ENCODE peak calls at places on chromosomes 2 and 18, in nine cellular contexts. M, V, J, D, U, C, T, L and B are unnamed samples.

GRCh38 chr2:234514099-234514498 is 17.2 kb upstream of the ARL4C start:
- DNase-seq in M (no peak), V (no peak), J (no peak), D (no peak), U (no peak), C (no peak), T (no peak), L (no peak), B (no peak)

GRCh38 chr2:197576631-197577030 is 60.8 kb downstream of the MOB4 start:
- DNase-seq in M (peak), V (no peak), J (no peak), D (peak), U (peak), C (no peak), T (no peak), L (peak), B (peak)

GRCh38 chr2:19733951-19734425 is 167.8 kb downstream of the TTC32 start:
- DNase-seq in M (peak), V (no peak), J (no peak), D (no peak), U (peak), C (no peak), T (no peak), L (peak), B (peak)

GRCh38 chr2:200382883-200383282 is 76.4 kb downstream of the SPATS2L start:
- DNase-seq in M (no peak), V (no peak), J (no peak), D (no peak), U (no peak), C (no peak), T (no peak), L (no peak), B (no peak)

GRCh38 chr2:197575987-197576386 is 60.1 kb downstream of the MOB4 start:
- DNase-seq in M (peak), V (no peak), J (no peak), D (peak), U (peak), C (no peak), T (no peak), L (peak), B (peak)

GRCh38 chr2:99636432-99637034 is 146.7 kb upstream of the REV1 start:
- DNase-seq in M (no peak), V (no peak), J (no peak), D (no peak), U (peak), C (no peak), T (no peak), L (peak), B (no peak)

GRCh38 chr18:73893879-73894278 is 253.8 kb downstream of the FBXO15 start:
- DNase-seq in M (no peak), V (no peak), J (no peak), D (no peak), U (no peak), C (no peak), T (no peak), L (peak), B (no peak)

GRCh38 chr2:121200419-121201315 is 84.3 kb downstream of the TFCP2L1 start:
- DNase-seq in M (no peak), V (no peak), J (no peak), D (no peak), U (peak), C (no peak), T (no peak), L (no peak), B (no peak)

GRCh38 chr2:85273732-85274731 is 53.8 kb downstream of the TGOLN2 start:
- DNase-seq in M (peak), V (no peak), J (no peak), D (peak), U (peak), C (peak), T (peak), L (peak), B (peak)

DNA sequence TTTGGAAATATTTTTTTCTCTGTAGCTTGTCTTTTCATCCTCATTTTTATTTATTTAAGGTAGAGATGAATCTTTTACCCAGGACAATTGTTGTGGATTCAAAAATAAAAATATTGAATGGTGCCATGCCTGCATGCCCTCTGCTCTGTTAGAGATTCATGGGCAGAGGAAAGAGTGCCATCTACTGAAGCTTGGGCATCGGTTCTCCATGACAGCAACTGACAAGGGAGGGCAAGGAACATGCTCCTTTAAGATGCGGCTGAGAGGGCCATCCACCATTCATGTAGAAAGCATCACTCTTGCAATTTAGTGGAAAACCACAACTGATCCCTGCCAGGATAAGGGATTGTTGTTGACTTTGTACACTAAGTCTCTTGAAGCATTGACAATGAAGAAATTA is 79.9 kb downstream of the PARD3B start:
- DNase-seq in M (no peak), V (no peak), J (no peak), D (peak), U (peak), C (no peak), T (no peak), L (peak), B (peak)
- TF ChIP-seq CTCF in M (peak), V (peak), J (no peak), D (no peak), U (no peak), C (no peak), T (no peak), L (peak), B (peak)

GRCh38 chr2:58545300-58546280 is 304.5 kb upstream of the FANCL start:
- DNase-seq in M (no peak), V (no peak), J (no peak), D (no peak), U (no peak), C (no peak), T (no peak), L (no peak), B (no peak)

GRCh38 chr2:58541511-58541910 is 300.4 kb upstream of the FANCL start:
- DNase-seq in M (no peak), V (no peak), J (no peak), D (no peak), U (no peak), C (no peak), T (no peak), L (no peak), B (no peak)

GRCh38 chr2:58535994-58536393 is 294.9 kb upstream of the FANCL start:
- DNase-seq in M (no peak), V (no peak), J (no peak), D (no peak), U (no peak), C (no peak), T (no peak), L (no peak), B (no peak)

GRCh38 chr2:58539973-58540372 is 298.8 kb upstream of the FANCL start:
- DNase-seq in M (no peak), V (no peak), J (no peak), D (peak), U (peak), C (no peak), T (no peak), L (peak), B (no peak)

DNA sequence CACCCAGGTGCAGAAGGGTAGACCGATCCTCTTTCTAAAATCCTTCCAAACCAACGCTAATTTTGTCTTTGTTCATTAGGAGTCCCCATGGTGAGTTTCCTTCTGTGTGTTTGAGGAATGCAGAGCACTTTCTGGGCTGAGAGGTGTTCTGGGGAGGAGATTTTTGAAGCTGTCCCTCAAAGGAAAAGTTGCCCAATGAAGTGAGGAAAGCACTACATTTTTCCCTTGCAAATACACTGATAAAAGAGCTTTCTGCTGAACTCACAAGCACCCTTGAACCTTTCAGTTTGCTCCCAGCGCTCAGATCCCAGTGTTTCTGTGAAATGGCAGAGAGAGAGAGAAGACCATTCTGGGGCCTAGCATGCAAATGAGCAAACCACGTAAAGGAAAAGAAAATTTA is 299.6 kb upstream of the FANCL start:
- DNase-seq in M (no peak), V (no peak), J (no peak), D (no peak), U (no peak), C (no peak), T (no peak), L (no peak), B (no peak)
- TF ChIP-seq CTCF in M (no peak), V (no peak), J (no peak), D (no peak), U (no peak), C (no peak), T (no peak), L (no peak), B (no peak)

GRCh38 chr2:25570161-25570840 is 103.1 kb downstream of the DTNB start:
- DNase-seq in M (peak), V (no peak), J (no peak), D (no peak), U (peak), C (no peak), T (no peak), L (peak), B (no peak)

GRCh38 chr2:25566094-25566493 is 107.3 kb downstream of the DTNB start:
- DNase-seq in M (no peak), V (no peak), J (no peak), D (no peak), U (no peak), C (no peak), T (no peak), L (no peak), B (no peak)

GRCh38 chr2:25572638-25573037 is 100.7 kb downstream of the DTNB start:
- DNase-seq in M (no peak), V (no peak), J (no peak), D (no peak), U (no peak), C (peak), T (no peak), L (peak), B (no peak)

GRCh38 chr2:25566694-25567093 is 106.7 kb downstream of the DTNB start:
- DNase-seq in M (peak), V (no peak), J (peak), D (no peak), U (peak), C (no peak), T (no peak), L (peak), B (no peak)

DNA sequence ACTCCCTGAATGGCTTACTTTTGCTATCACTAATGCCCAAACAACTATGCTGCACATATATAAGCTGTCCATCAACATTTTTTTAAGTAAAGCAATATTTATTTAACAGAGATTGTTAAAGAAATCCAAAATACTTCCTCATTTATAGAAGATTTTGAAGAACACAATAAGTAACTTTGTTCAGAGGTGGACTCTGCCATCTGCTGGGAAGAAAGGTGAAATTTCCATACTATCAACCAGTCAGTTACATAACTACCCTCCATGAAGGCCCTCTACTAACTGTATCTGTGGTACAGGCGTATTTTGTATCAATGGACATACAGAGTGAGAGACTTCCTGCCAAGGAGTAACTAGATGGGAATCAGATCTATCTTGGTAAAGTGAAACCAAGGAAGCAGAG is 106.0 kb downstream of the DTNB start:
- DNase-seq in M (peak), V (no peak), J (peak), D (peak), U (peak), C (no peak), T (peak), L (peak), B (peak)
- TF ChIP-seq CTCF in M (peak), V (peak), J (no peak), D (peak), U (peak), C (peak), T (peak), L (peak), B (peak)

GRCh38 chr18:5106730-5107129 is 90.3 kb downstream of the AKAIN1 start:
- DNase-seq in M (no peak), V (no peak), J (no peak), D (peak), U (no peak), C (no peak), T (no peak), L (no peak), B (no peak)
- TF ChIP-seq CTCF in M (no peak), V (peak), J (no peak), D (peak), U (no peak), C (no peak), T (no peak), L (no peak), B (peak)